ENCODE peak calls at places on chromosomes 16 and 17, in ten cellular contexts. H, N, P, D, I, T, K, C, B and Y are unnamed samples.

GRCh38 chr16:66295191-66295590 is 71.3 kb upstream of the CDH5 start:
- DNase-seq in D (no peak), H (no peak), B (no peak), P (no peak), N (no peak), I (no peak), T (no peak), K (no peak), C (no peak), Y (no peak)

GRCh38 chr16:29141586-29142324 is 156.9 kb downstream of the LAT start:
- DNase-seq in N (no peak), C (no peak), D (no peak), P (no peak), B (no peak), T (peak), H (no peak), I (no peak), K (no peak), Y (no peak)

GRCh38 chr17:30922235-30922993 is 669 bp downstream of the ADAP2 start:
- DNase-seq in D (peak), P (no peak), C (no peak), B (no peak), N (no peak), I (no peak), H (peak), T (peak), K (peak), Y (no peak)

GRCh38 chr16:75053791-75054555 is 55.1 kb downstream of the ZNRF1 start:
- DNase-seq in D (no peak), I (no peak), P (no peak), N (no peak), T (peak), K (peak), C (no peak), H (peak), B (no peak), Y (peak)

GRCh38 chr16:79267781-79268180 is 332.8 kb downstream of the MAF start:
- DNase-seq in K (no peak), N (no peak), H (no peak), B (no peak), I (no peak), D (no peak), C (no peak), P (no peak), T (no peak), Y (no peak)

GRCh38 chr16:29007865-29008593 is 23.2 kb downstream of the LAT start:
- DNase-seq in B (peak), P (no peak), D (no peak), N (peak), C (peak), I (peak), H (no peak), K (no peak), T (peak), Y (peak)

GRCh38 chr16:86221085-86221484 is 289.2 kb upstream of the FOXF1 start:
- DNase-seq in N (no peak), D (no peak), P (no peak), K (no peak), T (no peak), H (peak), C (no peak), B (no peak), I (no peak), Y (no peak)

GRCh38 chr17:48037036-48037881 is at the start of gene COPZ2:
- DNase-seq in D (peak), P (no peak), T (peak), B (no peak), N (peak), K (peak), H (peak), I (peak), C (peak), Y (no peak)

GRCh38 chr17:34781571-34782108 is 179.6 kb downstream of the CCT6B start:
- DNase-seq in C (no peak), I (no peak), P (no peak), D (no peak), H (no peak), B (no peak), N (no peak), K (no peak), T (no peak), Y (no peak)

GRCh38 chr16:80694950-80695471 is 109.4 kb downstream of the CDYL2 start:
- DNase-seq in D (no peak), N (no peak), I (no peak), T (no peak), C (no peak), B (no peak), K (no peak), H (no peak), P (no peak), Y (no peak)

GRCh38 chr17:60106377-60107059 is 27.8 kb upstream of the HEATR6 start:
- DNase-seq in H (no peak), P (no peak), C (no peak), I (no peak), T (no peak), K (no peak), D (no peak), N (no peak), B (no peak), Y (peak)

GRCh38 chr17:31830971-31831755 is 27.9 kb downstream of the COPRS start:
- DNase-seq in D (no peak), C (no peak), N (no peak), P (no peak), K (no peak), H (no peak), B (no peak), I (no peak), T (no peak), Y (no peak)

GRCh38 chr17:47704116-47704515 is 10.2 kb downstream of the TBKBP1 start:
- DNase-seq in C (no peak), D (no peak), N (no peak), P (no peak), B (no peak), H (no peak), T (no peak), I (no peak), K (no peak), Y (no peak)

GRCh38 chr17:1039511-1040215 is 42.7 kb downstream of the TIMM22 start:
- DNase-seq in N (no peak), K (peak), H (peak), D (no peak), I (no peak), T (no peak), C (no peak), B (no peak), P (peak), Y (no peak)

GRCh38 chr17:66835476-66835875 is 559 bp downstream of the CACNG5 start:
- DNase-seq in T (no peak), B (no peak), P (no peak), D (peak), H (no peak), C (no peak), I (no peak), N (no peak), K (no peak), Y (no peak)

GRCh38 chr17:74336307-74336706 is 10.3 kb downstream of the KIF19 start:
- DNase-seq in N (no peak), D (no peak), P (no peak), C (no peak), B (no peak), K (no peak), I (no peak), T (no peak), H (no peak), Y (no peak)

GRCh38 chr17:79294459-79295071 is 219.9 kb downstream of the ENGASE start:
- DNase-seq in P (no peak), I (peak), H (peak), N (peak), B (no peak), T (peak), D (no peak), K (peak), C (peak), Y (peak)

GRCh38 chr17:9890124-9890523 is 14.9 kb downstream of the RCVRN start:
- DNase-seq in T (no peak), N (no peak), P (no peak), I (no peak), B (no peak), K (peak), H (no peak), C (no peak), D (no peak), Y (peak)

GRCh38 chr16:85859818-85860125 is 39.2 kb upstream of the IRF8 start:
- DNase-seq in C (no peak), D (no peak), T (no peak), K (no peak), B (no peak), H (no peak), I (no peak), N (no peak), P (no peak), Y (no peak)

GRCh38 chr17:52106638-52107261 is 51.8 kb downstream of the CA10 start:
- DNase-seq in D (peak), I (peak), H (peak), K (no peak), N (peak), C (no peak), P (no peak), B (no peak), T (peak), Y (peak)